ENCODE peak calls at places on chromosomes 13 and 19, in ten cellular contexts. One of them, this sample, is unnamed.

GRCh38 chr13:21879263-21879914 is 208.5 kb downstream of the FGF9 start:
- DNase-seq in neural progenitor cell: no peak
- DNase-seq in colonic mucosa: no peak
- DNase-seq in AG04450: no peak
- DNase-seq in PC-3: no peak
- DNase-seq in cardiac muscle cell: no peak
- DNase-seq in GM23338: no peak
- DNase-seq in fibroblast of lung: no peak
- DNase-seq in fibroblast of the aortic adventitia: no peak
- DNase-seq in fibroblast of mammary gland: no peak
- DNase-seq in this sample: no peak

GRCh38 chr19:4695224-4695731 is 25.1 kb upstream of the MYDGF start:
- DNase-seq in fibroblast of mammary gland: no peak
- DNase-seq in cardiac muscle cell: no peak
- DNase-seq in fibroblast of the aortic adventitia: no peak
- DNase-seq in PC-3: no peak
- DNase-seq in neural progenitor cell: no peak
- DNase-seq in fibroblast of lung: no peak
- DNase-seq in AG04450: no peak
- DNase-seq in colonic mucosa: no peak
- DNase-seq in GM23338: no peak
- DNase-seq in this sample: no peak

GRCh38 chr13:22278336-22278929 is 607.6 kb downstream of the FGF9 start:
- DNase-seq in GM23338: peak
- DNase-seq in fibroblast of lung: no peak
- DNase-seq in neural progenitor cell: peak
- DNase-seq in PC-3: peak
- DNase-seq in AG04450: peak
- DNase-seq in cardiac muscle cell: peak
- DNase-seq in colonic mucosa: peak
- DNase-seq in fibroblast of the aortic adventitia: peak
- DNase-seq in fibroblast of mammary gland: peak
- DNase-seq in this sample: peak

GRCh38 chr13:112220296-112220875 is 153.4 kb downstream of the SOX1 start:
- DNase-seq in cardiac muscle cell: no peak
- DNase-seq in fibroblast of mammary gland: no peak
- DNase-seq in neural progenitor cell: no peak
- DNase-seq in PC-3: no peak
- DNase-seq in colonic mucosa: no peak
- DNase-seq in AG04450: no peak
- DNase-seq in GM23338: no peak
- DNase-seq in fibroblast of the aortic adventitia: no peak
- DNase-seq in fibroblast of lung: no peak
- DNase-seq in this sample: no peak

GRCh38 chr13:34340534-34340933 is 522.6 kb downstream of the RFC3 start:
- DNase-seq in GM23338: no peak
- DNase-seq in fibroblast of the aortic adventitia: peak
- DNase-seq in PC-3: peak
- DNase-seq in neural progenitor cell: no peak
- DNase-seq in fibroblast of mammary gland: peak
- DNase-seq in colonic mucosa: no peak
- DNase-seq in AG04450: no peak
- DNase-seq in cardiac muscle cell: no peak
- DNase-seq in fibroblast of lung: peak
- DNase-seq in this sample: peak

GRCh38 chr13:46633416-46633815 is 80.4 kb downstream of the LRCH1 start:
- DNase-seq in neural progenitor cell: no peak
- DNase-seq in PC-3: peak
- DNase-seq in cardiac muscle cell: no peak
- DNase-seq in GM23338: no peak
- DNase-seq in fibroblast of lung: peak
- DNase-seq in AG04450: peak
- DNase-seq in colonic mucosa: no peak
- DNase-seq in fibroblast of mammary gland: peak
- DNase-seq in fibroblast of the aortic adventitia: peak
- DNase-seq in this sample: peak

GRCh38 chr13:36965767-36966166 is 33.4 kb downstream of the ALG5 start:
- DNase-seq in colonic mucosa: no peak
- DNase-seq in fibroblast of lung: peak
- DNase-seq in PC-3: peak
- DNase-seq in GM23338: no peak
- DNase-seq in fibroblast of mammary gland: peak
- DNase-seq in AG04450: peak
- DNase-seq in cardiac muscle cell: no peak
- DNase-seq in fibroblast of the aortic adventitia: peak
- DNase-seq in neural progenitor cell: no peak
- DNase-seq in this sample: peak

GRCh38 chr19:29714953-29715694 is at the start of gene C19orf12:
- DNase-seq in cardiac muscle cell: peak
- DNase-seq in fibroblast of the aortic adventitia: peak
- DNase-seq in fibroblast of lung: peak
- DNase-seq in GM23338: peak
- DNase-seq in AG04450: no peak
- DNase-seq in fibroblast of mammary gland: peak
- DNase-seq in PC-3: peak
- DNase-seq in colonic mucosa: peak
- DNase-seq in neural progenitor cell: peak
- DNase-seq in this sample: peak

GRCh38 chr19:16599655-16600346 is 27.6 kb upstream of the SLC35E1 start:
- DNase-seq in GM23338: no peak
- DNase-seq in PC-3: no peak
- DNase-seq in colonic mucosa: no peak
- DNase-seq in fibroblast of the aortic adventitia: no peak
- DNase-seq in neural progenitor cell: no peak
- DNase-seq in fibroblast of lung: no peak
- DNase-seq in fibroblast of mammary gland: no peak
- DNase-seq in AG04450: no peak
- DNase-seq in cardiac muscle cell: no peak
- DNase-seq in this sample: no peak

GRCh38 chr19:55080915-55081772 is 5.5 kb downstream of the EPS8L1 start:
- DNase-seq in GM23338: peak
- DNase-seq in fibroblast of lung: peak
- DNase-seq in colonic mucosa: peak
- DNase-seq in AG04450: no peak
- DNase-seq in cardiac muscle cell: peak
- DNase-seq in fibroblast of the aortic adventitia: peak
- DNase-seq in PC-3: no peak
- DNase-seq in neural progenitor cell: peak
- DNase-seq in fibroblast of mammary gland: peak
- DNase-seq in this sample: peak

DNA sequence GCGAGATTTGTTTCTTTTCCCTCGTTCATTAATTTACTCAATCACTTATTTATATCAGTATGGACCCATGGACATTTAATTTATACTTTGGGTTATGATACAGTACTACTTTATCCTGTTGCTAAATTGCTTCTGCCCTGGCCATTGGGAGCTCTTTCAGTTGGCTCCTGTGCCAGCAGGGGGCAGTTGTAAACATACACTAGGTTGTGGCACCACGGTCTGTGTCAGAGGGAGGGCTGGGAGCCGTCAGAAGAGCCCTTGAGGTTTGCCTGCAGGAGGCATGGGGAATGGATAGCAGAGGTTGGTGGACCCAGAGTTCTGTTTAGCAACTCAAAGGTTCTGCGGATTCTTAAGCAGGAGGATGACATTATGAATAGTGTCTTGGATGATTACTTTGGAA is 94.3 kb downstream of the ERCC5 start:
- DNase-seq in fibroblast of lung: no peak
- DNase-seq in fibroblast of mammary gland: no peak
- DNase-seq in AG04450: no peak
- DNase-seq in colonic mucosa: no peak
- DNase-seq in neural progenitor cell: no peak
- DNase-seq in PC-3: no peak
- DNase-seq in fibroblast of the aortic adventitia: no peak
- DNase-seq in GM23338: peak
- DNase-seq in cardiac muscle cell: no peak
- DNase-seq in this sample: no peak
- TF ChIP-seq CTCF in fibroblast of lung: no peak
- TF ChIP-seq CTCF in fibroblast of mammary gland: peak
- TF ChIP-seq CTCF in AG04450: no peak
- TF ChIP-seq CTCF in colonic mucosa: no peak
- TF ChIP-seq CTCF in neural progenitor cell: peak
- TF ChIP-seq CTCF in PC-3: peak
- TF ChIP-seq CTCF in fibroblast of the aortic adventitia: no peak
- TF ChIP-seq CTCF in GM23338: peak
- TF ChIP-seq CTCF in cardiac muscle cell: no peak
- TF ChIP-seq CTCF in this sample: no peak

GRCh38 chr13:51803422-51804294 is at the start of gene DHRS12:
- DNase-seq in PC-3: peak
- DNase-seq in GM23338: peak
- DNase-seq in fibroblast of the aortic adventitia: peak
- DNase-seq in colonic mucosa: peak
- DNase-seq in AG04450: no peak
- DNase-seq in fibroblast of mammary gland: peak
- DNase-seq in neural progenitor cell: peak
- DNase-seq in fibroblast of lung: peak
- DNase-seq in cardiac muscle cell: peak
- DNase-seq in this sample: peak

GRCh38 chr13:51801631-51802099 is 2.3 kb downstream of the DHRS12 start:
- DNase-seq in GM23338: no peak
- DNase-seq in cardiac muscle cell: no peak
- DNase-seq in fibroblast of the aortic adventitia: no peak
- DNase-seq in colonic mucosa: peak
- DNase-seq in neural progenitor cell: peak
- DNase-seq in fibroblast of mammary gland: no peak
- DNase-seq in PC-3: peak
- DNase-seq in fibroblast of lung: no peak
- DNase-seq in AG04450: no peak
- DNase-seq in this sample: peak

GRCh38 chr13:51804295-51805172 is 571 bp upstream of the DHRS12 start:
- DNase-seq in cardiac muscle cell: no peak
- DNase-seq in fibroblast of lung: no peak
- DNase-seq in fibroblast of mammary gland: no peak
- DNase-seq in PC-3: no peak
- DNase-seq in AG04450: no peak
- DNase-seq in GM23338: no peak
- DNase-seq in fibroblast of the aortic adventitia: no peak
- DNase-seq in colonic mucosa: peak
- DNase-seq in neural progenitor cell: no peak
- DNase-seq in this sample: no peak

GRCh38 chr13:51802601-51803000 is 1.4 kb downstream of the DHRS12 start:
- DNase-seq in cardiac muscle cell: no peak
- DNase-seq in AG04450: no peak
- DNase-seq in neural progenitor cell: no peak
- DNase-seq in colonic mucosa: no peak
- DNase-seq in fibroblast of mammary gland: no peak
- DNase-seq in fibroblast of the aortic adventitia: no peak
- DNase-seq in PC-3: no peak
- DNase-seq in GM23338: no peak
- DNase-seq in fibroblast of lung: no peak
- DNase-seq in this sample: no peak

GRCh38 chr13:51803018-51803417 is 945 bp downstream of the DHRS12 start:
- DNase-seq in GM23338: peak
- DNase-seq in PC-3: no peak
- DNase-seq in AG04450: no peak
- DNase-seq in colonic mucosa: peak
- DNase-seq in fibroblast of the aortic adventitia: no peak
- DNase-seq in fibroblast of lung: no peak
- DNase-seq in neural progenitor cell: peak
- DNase-seq in cardiac muscle cell: no peak
- DNase-seq in fibroblast of mammary gland: no peak
- DNase-seq in this sample: no peak
- H3K4me3 ChIP-seq in GM23338: peak
- H3K4me3 ChIP-seq in PC-3: peak
- H3K4me3 ChIP-seq in AG04450: peak
- H3K4me3 ChIP-seq in colonic mucosa: peak
- H3K4me3 ChIP-seq in fibroblast of the aortic adventitia: peak
- H3K4me3 ChIP-seq in fibroblast of lung: peak
- H3K4me3 ChIP-seq in neural progenitor cell: peak
- H3K4me3 ChIP-seq in cardiac muscle cell: peak
- H3K4me3 ChIP-seq in fibroblast of mammary gland: peak
- H3K4me3 ChIP-seq in this sample: peak

DNA sequence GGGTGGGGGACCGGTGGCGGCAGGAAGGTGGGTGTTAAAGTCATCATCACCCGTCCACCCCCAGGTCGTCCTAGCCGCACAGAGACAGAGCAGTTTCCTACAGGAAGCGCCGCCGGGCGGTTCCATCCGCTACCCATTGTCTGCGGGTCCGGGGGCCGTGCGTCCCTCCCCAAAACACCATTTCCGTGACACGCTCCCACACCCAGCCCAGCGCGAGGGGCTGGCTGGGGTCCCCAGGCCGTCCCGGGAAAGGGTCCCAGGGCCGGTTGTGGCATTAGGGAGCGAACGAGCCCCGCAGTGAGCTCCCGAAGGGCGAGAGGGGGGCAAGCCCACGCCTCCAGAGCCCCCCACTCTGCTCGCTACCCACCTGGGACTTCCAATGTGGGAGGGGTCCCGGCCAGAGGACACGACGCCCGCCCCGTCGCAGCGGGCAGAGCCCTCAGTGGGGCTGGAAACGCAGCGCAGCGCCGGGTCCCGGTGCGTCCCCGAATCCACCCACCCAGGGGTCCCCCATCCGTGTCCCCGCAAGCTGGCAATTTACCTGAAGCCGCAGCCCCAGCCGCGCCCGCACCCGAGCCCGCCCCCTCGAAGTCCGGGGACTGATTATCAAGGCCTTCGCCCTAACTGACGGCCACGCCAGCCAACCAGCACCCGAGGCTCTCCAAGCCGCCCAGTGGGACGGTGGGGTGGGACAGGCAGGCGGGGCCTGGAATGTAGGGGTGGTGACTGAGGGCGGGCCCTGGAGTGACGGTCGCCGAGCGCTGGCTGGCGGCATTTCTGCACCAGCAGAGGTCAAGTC is at the start of gene KANK3:
- DNase-seq in colonic mucosa: peak
- DNase-seq in AG04450: peak
- DNase-seq in GM23338: peak
- DNase-seq in fibroblast of the aortic adventitia: peak
- DNase-seq in neural progenitor cell: peak
- DNase-seq in fibroblast of mammary gland: peak
- DNase-seq in PC-3: peak
- DNase-seq in cardiac muscle cell: peak
- DNase-seq in fibroblast of lung: peak
- DNase-seq in this sample: peak
- TF ChIP-seq CTCF in colonic mucosa: no peak
- TF ChIP-seq CTCF in AG04450: no peak
- TF ChIP-seq CTCF in GM23338: no peak
- TF ChIP-seq CTCF in fibroblast of the aortic adventitia: no peak
- TF ChIP-seq CTCF in neural progenitor cell: no peak
- TF ChIP-seq CTCF in fibroblast of mammary gland: no peak
- TF ChIP-seq CTCF in PC-3: no peak
- TF ChIP-seq CTCF in cardiac muscle cell: no peak
- TF ChIP-seq CTCF in fibroblast of lung: no peak
- TF ChIP-seq CTCF in this sample: no peak

DNA sequence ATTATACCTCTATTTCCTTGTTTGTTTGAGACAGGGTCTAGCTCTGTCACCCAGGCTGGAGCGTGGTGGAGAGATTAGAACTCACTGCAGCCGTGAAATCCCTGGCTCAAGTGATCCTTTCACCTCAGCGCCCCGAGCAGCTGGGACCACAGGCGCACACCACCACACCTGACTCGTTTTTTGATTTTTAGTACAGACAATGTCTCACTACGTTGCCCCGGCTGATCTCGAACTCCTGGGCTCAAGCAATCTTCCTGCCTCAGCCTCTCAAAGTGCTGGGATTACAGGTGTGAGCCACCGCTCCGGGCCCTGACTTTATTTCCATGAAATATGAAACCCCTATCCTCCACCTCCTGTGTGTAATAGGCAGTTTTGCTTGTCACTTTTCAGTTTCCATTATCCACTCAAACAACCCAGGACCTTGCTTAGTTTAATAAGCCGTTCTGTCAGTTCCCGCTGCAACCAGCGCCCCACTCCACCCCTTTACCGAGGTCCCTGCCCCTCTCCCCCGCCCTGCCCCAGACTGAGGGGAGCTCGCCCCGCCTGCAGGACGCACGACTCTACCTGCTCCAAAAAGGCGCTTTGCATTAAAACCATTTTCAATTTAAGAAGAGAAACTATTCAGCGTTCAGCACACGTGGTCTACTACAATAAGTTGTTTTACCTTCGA is 16.9 kb downstream of the ZNF816 start:
- DNase-seq in PC-3: no peak
- DNase-seq in fibroblast of the aortic adventitia: no peak
- DNase-seq in colonic mucosa: no peak
- DNase-seq in fibroblast of mammary gland: no peak
- DNase-seq in fibroblast of lung: no peak
- DNase-seq in GM23338: no peak
- DNase-seq in AG04450: no peak
- DNase-seq in neural progenitor cell: no peak
- DNase-seq in cardiac muscle cell: no peak
- DNase-seq in this sample: no peak
- H3K4me3 ChIP-seq in PC-3: peak
- H3K4me3 ChIP-seq in fibroblast of the aortic adventitia: no peak
- H3K4me3 ChIP-seq in colonic mucosa: no peak
- H3K4me3 ChIP-seq in fibroblast of mammary gland: no peak
- H3K4me3 ChIP-seq in fibroblast of lung: no peak
- H3K4me3 ChIP-seq in GM23338: peak
- H3K4me3 ChIP-seq in AG04450: no peak
- H3K4me3 ChIP-seq in neural progenitor cell: no peak
- H3K4me3 ChIP-seq in cardiac muscle cell: no peak
- H3K4me3 ChIP-seq in this sample: no peak